ENCODE peak calls at places on chromosome 10, in four cellular contexts. S, Q, K and V are unnamed samples.

GRCh38 chr10:71598673-71599072 is 120.9 kb downstream of the C10orf105 start:
- DNase-seq in Q (peak), S (no peak), K (peak), V (no peak)

GRCh38 chr10:14658331-14659122 is 116.2 kb downstream of the FAM107B start:
- DNase-seq in S (peak), Q (no peak), K (no peak), V (no peak)

GRCh38 chr10:69733791-69734261 is 67.9 kb upstream of the COL13A1 start:
- DNase-seq in S (peak), Q (no peak), K (no peak), V (no peak)

GRCh38 chr10:132900211-132900756 is 42.1 kb downstream of the CFAP46 start:
- DNase-seq in S (no peak), K (no peak), Q (peak), V (no peak)

GRCh38 chr10:101441539-101442455 is 87.8 kb downstream of the BTRC start:
- DNase-seq in S (peak), K (peak), Q (no peak), V (no peak)

GRCh38 chr10:6840093-6840763 is 260.2 kb upstream of the PRKCQ start:
- DNase-seq in Q (no peak), S (no peak), K (no peak), V (no peak)

GRCh38 chr10:92990615-92991014 is 70.0 kb upstream of the CYP26C1 start:
- DNase-seq in K (peak), S (peak), Q (no peak), V (no peak)

GRCh38 chr10:31723074-31723750 is 205.4 kb downstream of the ARHGAP12 start:
- DNase-seq in S (peak), K (no peak), Q (no peak), V (no peak)

GRCh38 chr10:69807122-69807521 is 5.4 kb downstream of the COL13A1 start:
- DNase-seq in S (peak), Q (no peak), K (no peak), V (no peak)

GRCh38 chr10:115706482-115707076 is 566.4 kb downstream of the GFRA1 start:
- DNase-seq in S (peak), K (peak), Q (no peak), V (no peak)

GRCh38 chr10:4067552-4068254 is 282.7 kb upstream of the KLF6 start:
- DNase-seq in K (no peak), Q (no peak), S (no peak), V (no peak)

GRCh38 chr10:16761300-16761699 is 55.9 kb downstream of the RSU1 start:
- DNase-seq in Q (no peak), S (no peak), K (no peak), V (no peak)

GRCh38 chr10:16768702-16769101 is 48.5 kb downstream of the RSU1 start:
- DNase-seq in K (no peak), S (no peak), Q (no peak), V (no peak)

GRCh38 chr10:16770141-16770540 is 47.1 kb downstream of the RSU1 start:
- DNase-seq in Q (no peak), K (no peak), S (no peak), V (no peak)

GRCh38 chr10:16770646-16771045 is 46.6 kb downstream of the RSU1 start:
- DNase-seq in Q (no peak), S (no peak), K (no peak), V (no peak)

DNA sequence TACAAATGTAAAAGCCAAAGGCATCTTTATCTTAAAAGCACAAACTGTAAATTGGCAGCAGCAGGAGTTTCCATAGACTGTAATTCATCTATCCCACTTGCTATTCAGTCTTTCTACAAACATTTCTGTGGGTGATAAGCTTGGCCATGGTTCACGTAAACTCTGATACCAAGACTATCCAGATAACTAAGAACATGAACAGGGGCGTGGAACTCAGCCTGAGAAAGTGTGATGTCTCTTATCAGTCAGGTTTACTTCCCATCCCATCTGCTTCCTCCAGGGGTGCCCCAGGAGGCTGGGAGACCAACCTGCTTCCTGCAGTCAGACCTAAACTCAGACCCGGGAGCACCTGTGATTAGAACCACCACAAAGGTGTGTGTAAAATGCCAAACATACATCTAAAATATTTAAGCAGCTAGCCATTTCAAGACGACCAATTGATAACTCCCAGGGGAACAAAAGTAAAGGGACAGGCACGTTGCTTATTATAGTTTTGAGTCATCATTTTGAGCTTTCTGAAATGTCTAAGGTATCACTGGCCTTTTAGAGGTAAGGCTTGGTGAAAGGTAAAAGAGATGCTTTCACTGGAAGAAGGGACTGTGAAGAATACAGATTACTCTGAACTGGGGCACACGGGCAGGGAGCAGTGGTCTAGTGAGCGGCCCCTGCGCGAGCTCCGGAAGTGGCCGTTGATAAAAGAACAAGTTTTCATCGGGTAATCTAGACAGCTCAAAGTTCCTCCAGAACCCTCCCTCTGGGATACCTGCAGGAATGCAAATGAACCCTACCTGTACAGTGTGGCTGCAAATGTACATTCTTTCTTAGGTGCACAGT is 51.5 kb downstream of the RSU1 start:
- DNase-seq in S (no peak), K (peak), Q (no peak), V (no peak)
- H3K27ac ChIP-seq in S (no peak), K (no peak), Q (no peak), V (no peak)

DNA sequence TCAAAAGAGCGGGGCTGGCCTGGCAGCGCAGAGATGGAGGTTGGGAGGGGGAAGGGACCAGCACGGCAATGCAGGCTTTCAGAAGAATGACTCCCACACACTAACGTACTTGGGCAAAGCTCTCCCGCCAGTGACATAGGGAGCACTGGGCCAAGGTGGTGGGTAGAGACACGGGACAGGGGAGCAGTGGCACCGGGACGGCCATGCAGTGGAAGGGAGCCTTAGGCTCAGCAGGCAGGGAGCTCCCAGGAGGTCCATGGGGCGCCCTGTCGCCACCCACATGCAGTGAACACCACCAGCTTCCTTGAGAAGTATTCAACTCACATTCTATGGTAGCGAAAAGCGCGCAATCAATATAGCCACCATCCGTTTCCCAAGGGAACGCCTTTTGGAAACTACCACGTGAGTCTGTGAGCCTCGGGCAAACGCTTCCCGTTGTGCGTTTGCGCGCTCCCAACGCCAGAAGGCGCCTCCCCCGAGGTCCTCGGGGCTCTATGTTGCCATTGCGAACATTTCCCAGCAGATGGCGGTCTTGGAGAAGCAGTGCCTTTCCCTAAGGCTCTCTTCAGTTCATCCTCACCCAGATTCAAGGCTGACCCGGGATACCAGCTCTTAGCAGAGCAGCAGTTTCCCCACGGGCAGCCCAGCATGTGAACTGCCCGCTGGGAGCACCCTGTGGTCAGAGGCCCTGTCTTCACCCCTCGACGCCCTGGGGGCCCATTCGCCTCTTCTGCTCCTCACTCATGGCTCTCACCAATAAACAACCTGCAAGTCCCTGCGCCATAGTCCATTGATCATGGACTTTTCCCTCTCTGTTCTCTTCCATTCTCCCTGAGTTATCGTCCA is 16.4 kb upstream of the OPALIN start:
- DNase-seq in K (peak), S (peak), Q (peak), V (peak)
- H3K27ac ChIP-seq in K (no peak), S (no peak), Q (no peak), V (no peak)

DNA sequence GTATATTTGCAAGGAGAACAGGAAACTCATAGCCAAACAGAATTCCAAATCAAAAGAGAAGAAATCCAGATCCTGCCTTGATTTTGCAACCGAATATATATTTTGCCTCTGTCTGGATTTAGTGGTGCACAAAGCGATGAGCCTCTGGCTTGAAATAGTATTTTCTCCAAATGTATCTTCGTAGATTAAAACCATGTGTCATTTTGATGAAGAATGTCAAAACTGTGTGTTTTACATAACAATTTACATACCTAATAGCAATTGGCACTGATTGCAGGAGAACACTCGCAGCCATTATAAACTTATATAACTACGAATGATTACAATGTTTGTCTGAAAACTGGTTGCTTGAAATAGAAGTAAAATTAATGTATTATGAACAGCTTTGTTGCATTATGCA is 156.4 kb downstream of the ARID5B start:
- DNase-seq in K (no peak), S (no peak), Q (no peak), V (no peak)
- H3K27ac ChIP-seq in K (peak), S (peak), Q (peak), V (no peak)

DNA sequence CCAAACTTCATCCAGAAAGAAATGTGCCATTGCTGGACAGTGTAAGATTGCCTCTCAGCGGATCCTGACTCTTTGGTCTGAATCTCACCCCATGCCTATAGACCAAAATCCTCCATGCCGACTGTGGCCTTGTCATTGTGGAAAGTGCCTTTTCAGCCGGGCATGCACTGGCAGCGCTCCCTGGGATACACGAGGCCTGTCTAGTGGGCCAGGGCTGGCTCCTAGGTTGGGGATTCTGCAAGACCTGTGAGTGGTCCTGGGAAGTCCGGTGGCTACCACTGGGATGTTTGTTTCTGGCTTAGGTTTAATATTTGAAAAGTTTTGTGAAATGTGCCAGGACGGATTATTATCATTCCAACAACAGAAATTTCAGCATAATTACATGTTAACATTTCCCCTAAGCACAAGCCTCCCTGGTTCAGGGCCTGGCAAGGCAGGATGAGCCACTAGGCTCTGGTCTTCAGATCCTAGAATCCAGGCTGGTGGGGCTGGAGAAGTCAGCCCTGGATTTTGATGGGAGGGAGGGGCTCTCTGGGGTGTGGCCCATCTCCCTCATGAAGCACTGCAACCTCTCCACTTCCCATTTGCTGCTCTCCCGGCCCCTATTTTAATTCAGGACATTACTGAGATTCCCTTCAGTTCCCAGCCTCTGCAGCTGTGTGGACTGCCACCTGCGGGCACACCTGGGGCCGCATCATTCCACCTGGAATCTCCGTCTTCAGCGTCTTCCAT is 253.2 kb downstream of the WDR37 start:
- DNase-seq in Q (no peak), S (no peak), K (no peak), V (no peak)
- H3K27ac ChIP-seq in Q (no peak), S (no peak), K (no peak), V (no peak)